ENCODE peak calls at places on chromosome 15, in nine cellular contexts. R, A, F, N, K, Z, C, S and L are unnamed samples.

GRCh38 chr15:48683991-48684765 is 38.7 kb upstream of the FBN1 start:
- DNase-seq in R (no peak), K (no peak), A (no peak), F (no peak), N (no peak), Z (no peak), S (no peak), C (no peak), L (no peak)

GRCh38 chr15:77584201-77584600 is 48.5 kb downstream of the LINGO1 start:
- DNase-seq in N (peak), S (peak), Z (no peak), C (no peak), A (peak), R (no peak), K (no peak), F (no peak), L (no peak)

GRCh38 chr15:63250312-63250965 is 27.0 kb upstream of the APH1B start:
- DNase-seq in R (no peak), C (no peak), N (no peak), A (no peak), F (peak), K (no peak), S (no peak), Z (no peak), L (peak)

GRCh38 chr15:60819860-60820259 is 340.9 kb upstream of the ICE2 start:
- DNase-seq in F (peak), N (no peak), R (no peak), S (no peak), A (no peak), Z (no peak), K (no peak), C (no peak), L (no peak)

GRCh38 chr15:52180196-52180835 is 10.9 kb downstream of the GNB5 start:
- DNase-seq in C (no peak), Z (no peak), A (no peak), R (no peak), F (no peak), S (no peak), K (no peak), N (peak), L (no peak)

GRCh38 chr15:48282186-48282585 is 49.0 kb upstream of the DUT start:
- DNase-seq in R (no peak), K (no peak), S (no peak), A (no peak), F (no peak), Z (no peak), N (no peak), C (peak), L (no peak)

GRCh38 chr15:82043726-82044372 is 2.0 kb downstream of the MEX3B start:
- DNase-seq in K (no peak), S (no peak), R (no peak), Z (peak), F (no peak), N (no peak), C (peak), A (no peak), L (no peak)

GRCh38 chr15:61528590-61528929 is 299.5 kb upstream of the RORA start:
- DNase-seq in A (no peak), R (no peak), K (no peak), Z (no peak), C (no peak), N (no peak), S (no peak), F (no peak), L (no peak)

GRCh38 chr15:82850242-82850591 is 40.8 kb downstream of the WHAMM start:
- DNase-seq in S (no peak), R (no peak), C (peak), Z (no peak), A (peak), F (no peak), N (no peak), K (no peak), L (peak)

GRCh38 chr15:56228352-56228751 is 15.3 kb downstream of the RFX7 start:
- DNase-seq in A (no peak), S (no peak), C (no peak), R (no peak), N (no peak), Z (no peak), K (no peak), F (no peak), L (no peak)

GRCh38 chr15:62977952-62978811 is 64.4 kb upstream of the TPM1 start:
- DNase-seq in R (no peak), S (no peak), F (no peak), C (no peak), N (no peak), K (no peak), Z (no peak), A (no peak), L (peak)

GRCh38 chr15:53506370-53506769 is 253.1 kb downstream of the WDR72 start:
- DNase-seq in K (no peak), R (no peak), C (no peak), A (no peak), N (no peak), F (no peak), Z (no peak), S (no peak), L (no peak)

GRCh38 chr15:73295630-73296286 is 73.0 kb downstream of the HCN4 start:
- DNase-seq in S (peak), Z (no peak), K (no peak), N (no peak), F (peak), C (no peak), A (no peak), R (no peak), L (no peak)

GRCh38 chr15:67510597-67511225 is 10.2 kb upstream of the C15orf61 start:
- DNase-seq in Z (no peak), S (no peak), N (no peak), C (no peak), K (no peak), R (no peak), A (no peak), F (no peak), L (no peak)

GRCh38 chr15:29377141-29377540 is 107.5 kb upstream of the NSMCE3 start:
- DNase-seq in K (no peak), R (no peak), C (no peak), Z (no peak), S (no peak), A (no peak), N (no peak), F (no peak), L (peak)

GRCh38 chr15:36737430-36737891 is 158.0 kb downstream of the CDIN1 start:
- DNase-seq in C (no peak), R (no peak), A (no peak), N (no peak), K (no peak), S (no peak), F (peak), Z (no peak), L (no peak)

GRCh38 chr15:99976811-99977271 is 243.6 kb upstream of the LYSMD4 start:
- DNase-seq in R (no peak), Z (no peak), S (no peak), A (no peak), K (no peak), F (peak), C (no peak), N (no peak), L (peak)

GRCh38 chr15:76986743-76987142 is 8.2 kb upstream of the PSTPIP1 start:
- DNase-seq in C (no peak), S (no peak), K (no peak), A (no peak), F (no peak), Z (peak), N (no peak), R (no peak), L (no peak)

GRCh38 chr15:71806452-71806931 is 3.9 kb upstream of the NR2E3 start:
- DNase-seq in K (no peak), F (no peak), C (no peak), N (no peak), A (peak), S (peak), Z (no peak), R (no peak), L (peak)

GRCh38 chr15:34799149-34799824 is 3.9 kb upstream of the ACTC1 start:
- DNase-seq in Z (peak), A (peak), K (no peak), C (peak), R (peak), F (no peak), N (no peak), S (peak), L (peak)

GRCh38 chr15:63465104-63465503 is 39.3 kb upstream of the USP3 start:
- DNase-seq in N (no peak), C (no peak), A (no peak), R (no peak), F (peak), Z (no peak), K (no peak), S (no peak), L (peak)

GRCh38 chr15:100116416-100117190 is 225.2 kb downstream of the ADAMTS17 start:
- DNase-seq in S (no peak), F (no peak), K (no peak), N (peak), C (no peak), Z (no peak), A (no peak), R (no peak), L (peak)

GRCh38 chr15:45991863-45992262 is 357.0 kb downstream of the SQOR start:
- DNase-seq in C (no peak), N (no peak), Z (no peak), R (no peak), S (no peak), F (no peak), K (no peak), A (no peak), L (no peak)

GRCh38 chr15:60326824-60327654 is 70.7 kb downstream of the ANXA2 start:
- DNase-seq in N (peak), C (peak), A (peak), K (peak), R (no peak), Z (no peak), F (peak), S (peak), L (peak)

GRCh38 chr15:31347067-31347975 is 20.7 kb downstream of the KLF13 start:
- DNase-seq in S (no peak), A (no peak), Z (no peak), F (no peak), C (no peak), K (no peak), N (peak), R (no peak), L (no peak)

GRCh38 chr15:64807751-64808222 is 17.7 kb downstream of the PIF1 start:
- DNase-seq in R (no peak), C (no peak), A (no peak), N (no peak), Z (no peak), K (no peak), S (no peak), F (no peak), L (no peak)

GRCh38 chr15:56795400-56795983 is 62.2 kb upstream of the ZNF280D start:
- DNase-seq in S (no peak), A (no peak), F (no peak), K (no peak), N (no peak), Z (peak), C (no peak), R (peak), L (no peak)

GRCh38 chr15:28004143-28005003 is 94.7 kb downstream of the OCA2 start:
- DNase-seq in S (no peak), A (no peak), F (no peak), K (no peak), R (no peak), N (no peak), Z (no peak), C (no peak), L (no peak)

GRCh38 chr15:78100886-78101285 is 8.5 kb downstream of the SH2D7 start:
- DNase-seq in C (no peak), R (no peak), N (no peak), S (no peak), A (no peak), F (no peak), Z (peak), K (no peak), L (no peak)

GRCh38 chr15:75200765-75201608 is 695 bp upstream of the C15orf39 start:
- DNase-seq in F (peak), Z (peak), K (peak), C (no peak), N (peak), S (no peak), R (no peak), A (peak), L (peak)

GRCh38 chr15:45364271-45364670 is 14.1 kb downstream of the GATM start:
- DNase-seq in F (no peak), A (no peak), Z (no peak), N (no peak), R (no peak), S (no peak), K (no peak), C (no peak), L (no peak)

GRCh38 chr15:67869700-67870099 is 29.9 kb upstream of the RNU6-1 start:
- DNase-seq in C (no peak), K (no peak), F (no peak), N (no peak), R (no peak), A (no peak), Z (no peak), S (no peak), L (no peak)

GRCh38 chr15:77033729-77034619 is 36.9 kb downstream of the TSPAN3 start:
- DNase-seq in C (peak), F (no peak), S (no peak), A (no peak), R (no peak), Z (peak), K (no peak), N (no peak), L (no peak)

GRCh38 chr15:101006931-101007687 is 88.0 kb downstream of the LRRK1 start:
- DNase-seq in C (peak), K (peak), S (peak), Z (peak), R (peak), A (peak), N (peak), F (peak), L (peak)

GRCh38 chr15:79067434-79067833 is 23.1 kb downstream of the RASGRF1 start:
- DNase-seq in S (no peak), K (no peak), N (no peak), F (no peak), C (no peak), A (no peak), R (no peak), Z (no peak), L (no peak)

GRCh38 chr15:63709365-63709764 is 112.2 kb downstream of the FBXL22 start:
- DNase-seq in Z (no peak), A (no peak), R (no peak), S (no peak), F (no peak), N (no peak), K (no peak), C (no peak), L (no peak)

GRCh38 chr15:86854186-86854585 is 774.5 kb downstream of the AGBL1 start:
- DNase-seq in A (peak), F (no peak), C (no peak), K (no peak), N (no peak), R (no peak), Z (no peak), S (no peak), L (no peak)

GRCh38 chr15:83692820-83693581 is 39.1 kb downstream of the ADAMTSL3 start:
- DNase-seq in N (no peak), K (no peak), S (peak), R (no peak), C (no peak), Z (no peak), A (no peak), F (no peak), L (no peak)

GRCh38 chr15:70321106-70321809 is 223.5 kb upstream of the TLE3 start:
- DNase-seq in S (no peak), N (peak), Z (peak), F (no peak), R (no peak), C (no peak), K (no peak), A (no peak), L (no peak)

GRCh38 chr15:70320077-70320830 is 222.5 kb upstream of the TLE3 start:
- DNase-seq in N (peak), S (no peak), R (no peak), C (no peak), A (no peak), Z (no peak), K (no peak), F (no peak), L (no peak)

GRCh38 chr15:70324001-70324974 is 226.6 kb upstream of the TLE3 start:
- DNase-seq in R (peak), C (no peak), F (peak), A (no peak), S (no peak), Z (no peak), N (no peak), K (no peak), L (peak)

GRCh38 chr15:70322051-70322668 is 224.4 kb upstream of the TLE3 start:
- DNase-seq in K (no peak), F (no peak), C (no peak), R (no peak), A (no peak), Z (no peak), N (no peak), S (no peak), L (no peak)

DNA sequence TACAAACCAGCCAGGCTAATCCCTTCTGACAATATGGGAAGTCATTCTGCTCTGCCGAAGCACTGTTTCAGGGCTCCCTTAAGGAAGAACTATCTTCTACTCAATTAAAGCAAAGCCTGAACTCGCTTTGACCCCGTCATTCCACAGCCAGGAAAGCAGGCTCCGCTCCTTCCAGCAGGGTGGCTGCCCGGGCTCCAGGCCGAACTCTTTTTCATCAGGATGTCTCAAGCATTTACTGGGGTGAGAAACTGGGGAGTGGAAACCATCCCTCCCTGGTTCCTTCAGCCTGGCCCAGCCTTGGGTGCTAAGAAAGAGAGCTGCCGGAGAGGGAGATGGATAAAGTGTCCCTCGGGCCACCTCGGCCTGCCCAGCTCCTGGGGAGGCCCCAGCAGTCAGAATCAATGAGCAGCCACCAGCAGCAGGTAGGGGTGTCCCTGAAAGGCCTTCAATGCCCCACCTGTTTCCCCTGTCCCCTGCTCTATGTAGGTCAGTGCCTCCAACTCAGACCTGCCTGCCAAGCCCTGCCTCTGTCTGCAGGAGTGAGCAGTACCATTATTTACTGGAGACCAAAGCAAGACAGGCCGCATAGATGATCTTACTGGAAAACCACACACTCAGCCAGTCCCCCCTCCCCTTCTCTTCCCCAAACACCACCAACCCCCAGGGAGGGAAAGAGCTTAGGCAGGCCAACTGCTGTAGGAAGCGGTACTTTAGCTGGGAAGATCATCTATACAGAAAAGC is 225.6 kb upstream of the TLE3 start:
- DNase-seq in N (no peak), R (peak), A (peak), Z (peak), K (peak), F (no peak), C (no peak), S (no peak), L (peak)
- H3K27ac ChIP-seq in N (no peak), R (peak), A (peak), Z (no peak), K (no peak), F (peak), C (peak), S (no peak), L (no peak)

GRCh38 chr15:42490246-42490742 is 647 bp downstream of the ZNF106 start:
- DNase-seq in R (no peak), F (peak), A (no peak), Z (no peak), S (no peak), K (no peak), C (no peak), N (peak), L (no peak)
- H3K27ac ChIP-seq in R (peak), F (peak), A (peak), Z (peak), S (peak), K (peak), C (peak), N (peak), L (peak)

GRCh38 chr15:85725019-85725418 is 69.7 kb downstream of the KLHL25 start:
- DNase-seq in A (no peak), C (no peak), R (peak), F (no peak), N (no peak), K (no peak), Z (no peak), S (no peak), L (no peak)
- H3K27ac ChIP-seq in A (no peak), C (no peak), R (peak), F (no peak), N (no peak), K (no peak), Z (peak), S (peak), L (no peak)

GRCh38 chr15:40451497-40452158 is 10.9 kb downstream of the BAHD1 start:
- DNase-seq in Z (no peak), N (no peak), A (no peak), K (no peak), F (no peak), R (no peak), S (no peak), C (no peak), L (no peak)
- H3K27ac ChIP-seq in Z (no peak), N (no peak), A (no peak), K (no peak), F (no peak), R (no peak), S (no peak), C (no peak), L (no peak)